ENCODE peak calls at places on chromosomes 12 and 14, in nine cellular contexts. V, P, O, E, H, A, X, M and Q are unnamed samples. For H3K4me1, the result is how much of the 10 kb centered on the place peaks cover.

GRCh38 chr14:101927859-101928258 is 36.5 kb upstream of the DYNC1H1 start:
- DNase-seq in V (peak), P (no peak), O (no peak), E (peak), H (peak), A (no peak), X (peak), M (no peak), Q (peak)

GRCh38 chr12:126358806-126359205 is 1293.6 kb downstream of the AACS start:
- DNase-seq in V (no peak), P (no peak), O (no peak), E (no peak), H (no peak), A (no peak), X (no peak), M (no peak), Q (no peak)

GRCh38 chr12:129870146-129870545 is 33.7 kb downstream of the TMEM132D start:
- DNase-seq in V (no peak), P (no peak), O (no peak), E (no peak), H (no peak), A (no peak), X (no peak), M (no peak), Q (no peak)

GRCh38 chr12:16949351-16949750 is 343.4 kb upstream of the LMO3 start:
- DNase-seq in V (no peak), P (peak), O (no peak), E (no peak), H (no peak), A (no peak), X (no peak), M (no peak), Q (no peak)

GRCh38 chr12:63400318-63400717 is 249.3 kb upstream of the AVPR1A start:
- DNase-seq in V (no peak), P (no peak), O (no peak), E (no peak), H (no peak), A (no peak), X (no peak), M (no peak), Q (no peak)

GRCh38 chr14:31692376-31692781 is 131.2 kb downstream of the NUBPL start:
- DNase-seq in V (no peak), P (no peak), O (no peak), E (no peak), H (no peak), A (no peak), X (no peak), M (no peak), Q (no peak)

GRCh38 chr12:104569348-104570173 is 112.8 kb downstream of the CHST11 start:
- DNase-seq in V (no peak), P (no peak), O (peak), E (no peak), H (peak), A (peak), X (no peak), M (peak), Q (no peak)

GRCh38 chr12:104513681-104514080 is 56.9 kb downstream of the CHST11 start:
- DNase-seq in V (no peak), P (peak), O (no peak), E (no peak), H (no peak), A (no peak), X (no peak), M (no peak), Q (no peak)

GRCh38 chr12:5989621-5990020 is 44.6 kb upstream of the ANO2 start:
- DNase-seq in V (no peak), P (no peak), O (no peak), E (no peak), H (no peak), A (no peak), X (no peak), M (no peak), Q (no peak)

GRCh38 chr12:74415633-74416032 is 122.0 kb upstream of the ATXN7L3B start:
- DNase-seq in V (no peak), P (peak), O (peak), E (peak), H (no peak), A (no peak), X (no peak), M (no peak), Q (peak)

GRCh38 chr12:97924122-97924521 is 461.5 kb downstream of the RMST start:
- DNase-seq in V (no peak), P (no peak), O (no peak), E (peak), H (no peak), A (no peak), X (no peak), M (no peak), Q (no peak)

GRCh38 chr14:31097081-31097480 is 70.9 kb upstream of the STRN3 start:
- DNase-seq in V (no peak), P (no peak), O (no peak), E (no peak), H (no peak), A (no peak), X (no peak), M (no peak), Q (no peak)

GRCh38 chr12:45166056-45166455 is 49.8 kb upstream of the ANO6 start:
- DNase-seq in V (no peak), P (no peak), O (no peak), E (no peak), H (no peak), A (no peak), X (no peak), M (no peak), Q (no peak)

GRCh38 chr12:85424581-85425348 is 144.7 kb downstream of the ALX1 start:
- DNase-seq in V (no peak), P (no peak), O (peak), E (no peak), H (peak), A (no peak), X (no peak), M (no peak), Q (peak)

DNA sequence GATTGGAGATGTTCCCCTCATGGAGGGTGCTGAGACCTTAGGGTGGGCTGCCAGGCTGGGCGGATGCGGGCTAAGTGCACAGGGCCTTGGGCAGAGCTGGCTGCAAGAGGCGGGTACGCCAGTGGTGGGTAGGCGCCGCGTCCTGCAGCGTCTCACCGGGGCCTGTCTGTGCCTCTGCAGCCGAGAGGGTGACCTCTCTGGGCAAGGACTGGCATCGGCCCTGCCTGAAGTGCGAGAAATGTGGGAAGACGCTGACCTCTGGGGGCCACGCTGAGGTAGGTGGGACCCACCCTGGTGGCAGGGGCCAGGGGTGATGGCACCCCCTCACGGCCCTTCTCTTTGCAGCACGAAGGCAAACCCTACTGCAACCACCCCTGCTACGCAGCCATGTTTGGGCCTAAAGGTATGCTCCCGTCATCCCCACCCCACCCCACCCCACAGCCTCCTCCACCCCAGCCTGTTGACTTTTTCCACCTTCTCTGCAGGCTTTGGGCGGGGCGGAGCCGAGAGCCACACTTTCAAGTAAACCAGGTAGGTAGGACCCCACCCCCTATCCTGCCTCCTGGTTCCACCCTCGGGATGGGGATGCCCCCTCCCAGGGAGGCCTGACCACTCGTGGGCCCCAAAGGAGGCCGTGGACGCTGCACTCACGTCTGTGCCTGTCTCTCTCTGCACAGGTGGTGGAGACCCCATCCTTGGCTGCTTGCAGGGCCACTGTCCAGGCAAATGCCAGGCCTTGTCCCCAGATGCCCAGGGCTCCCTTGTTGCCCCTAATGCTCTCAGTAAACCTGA is 1.5 kb downstream of the CRIP1 start:
- DNase-seq in V (peak), P (no peak), O (no peak), E (no peak), H (no peak), A (peak), X (peak), M (no peak), Q (no peak)
- H3K4me1 ChIP-seq in V (half or more), P (under half), O (under half), E (under half), H (half or more), A (half or more), X (under half), M (half or more), Q (under half)

GRCh38 chr14:51331651-51332367 is 91.8 kb downstream of the TMX1 start:
- DNase-seq in V (no peak), P (no peak), O (no peak), E (no peak), H (no peak), A (no peak), X (no peak), M (no peak), Q (no peak)
- H3K4me1 ChIP-seq in V (under half), P (under half), O (under half), E (half or more), H (under half), A (under half), X (under half), M (under half), Q (under half)

GRCh38 chr14:103536693-103537092 is 7.7 kb downstream of the TRMT61A start:
- DNase-seq in V (no peak), P (no peak), O (no peak), E (no peak), H (no peak), A (no peak), X (no peak), M (no peak), Q (no peak)
- H3K4me1 ChIP-seq in V (under half), P (under half), O (under half), E (under half), H (half or more), A (under half), X (under half), M (under half), Q (under half)

DNA sequence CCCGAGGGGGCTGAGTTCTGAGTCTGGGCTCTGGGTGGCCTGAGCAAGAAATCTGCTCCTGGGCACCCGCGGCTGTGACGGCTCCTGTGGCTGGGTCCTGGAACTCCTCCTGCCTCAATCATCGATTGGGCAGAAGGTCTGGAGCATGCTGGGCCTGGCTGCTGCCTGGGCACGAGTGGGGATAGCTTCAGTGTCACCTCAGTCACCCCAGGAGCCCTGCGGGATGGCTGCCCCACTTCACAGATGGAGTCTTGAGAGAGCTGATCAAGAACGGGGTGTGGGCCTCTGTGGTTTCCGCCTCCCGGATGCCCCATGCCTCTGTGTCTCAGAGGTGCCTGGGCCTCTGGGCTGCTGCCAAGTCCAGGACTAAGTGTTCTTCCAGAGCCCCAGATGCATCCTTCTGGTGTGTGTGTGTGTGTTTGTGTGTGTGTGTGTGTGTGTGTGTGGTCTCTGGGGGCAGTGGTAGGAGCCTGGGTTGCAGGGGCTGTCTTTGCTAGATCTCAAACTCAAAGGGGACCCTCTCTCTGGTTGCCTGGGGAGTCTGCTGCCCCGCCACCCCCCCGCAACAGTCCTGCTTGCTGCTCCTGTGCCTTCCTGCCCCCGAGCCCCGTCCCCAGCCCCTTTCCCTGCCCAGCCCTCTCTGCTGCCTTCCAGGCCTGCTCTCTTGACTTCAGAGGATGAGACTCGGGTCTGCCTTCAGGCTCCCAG is 185.5 kb upstream of the C14orf180 start:
- DNase-seq in V (peak), P (no peak), O (peak), E (no peak), H (peak), A (peak), X (peak), M (peak), Q (peak)
- H3K4me1 ChIP-seq in V (half or more), P (under half), O (half or more), E (under half), H (under half), A (half or more), X (under half), M (half or more), Q (under half)

GRCh38 chr14:52360831-52361230 is 46.7 kb downstream of the PTGER2 start:
- DNase-seq in V (no peak), P (no peak), O (no peak), E (no peak), H (peak), A (no peak), X (no peak), M (no peak), Q (peak)

GRCh38 chr14:52366796-52367315 is 52.7 kb downstream of the PTGER2 start:
- DNase-seq in V (no peak), P (no peak), O (no peak), E (no peak), H (no peak), A (no peak), X (no peak), M (no peak), Q (no peak)

GRCh38 chr14:52365071-52365470 is 51.0 kb downstream of the PTGER2 start:
- DNase-seq in V (no peak), P (no peak), O (no peak), E (no peak), H (no peak), A (no peak), X (no peak), M (no peak), Q (no peak)

GRCh38 chr14:52363001-52363704 is 49.0 kb downstream of the PTGER2 start:
- DNase-seq in V (no peak), P (no peak), O (no peak), E (no peak), H (no peak), A (no peak), X (no peak), M (no peak), Q (no peak)

DNA sequence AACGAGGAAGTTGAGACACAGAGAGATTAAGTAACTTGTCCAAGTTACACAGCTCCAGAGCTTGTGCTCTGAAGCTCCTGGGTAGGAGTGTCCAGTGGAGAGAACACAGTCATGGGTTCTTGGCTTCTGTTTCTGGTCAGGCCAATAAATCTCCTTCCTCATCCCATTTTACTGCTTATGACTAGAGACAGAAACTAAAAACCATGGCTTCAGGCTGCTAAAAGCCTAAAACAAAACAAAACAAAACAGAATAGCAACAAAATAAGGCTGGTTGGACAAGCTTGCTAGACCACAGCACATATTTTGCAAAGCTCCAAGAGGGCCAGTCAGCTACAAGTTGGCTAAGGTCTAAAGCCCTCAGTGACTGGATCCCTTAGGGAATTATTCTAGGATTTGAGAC is 49.9 kb downstream of the PTGER2 start:
- DNase-seq in V (no peak), P (no peak), O (no peak), E (no peak), H (no peak), A (no peak), X (no peak), M (no peak), Q (no peak)
- H3K4me1 ChIP-seq in V (under half), P (under half), O (under half), E (under half), H (under half), A (under half), X (under half), M (under half), Q (under half)

GRCh38 chr14:100472491-100472890 is 114.7 kb downstream of the BEGAIN start:
- DNase-seq in V (no peak), P (no peak), O (no peak), E (no peak), H (no peak), A (no peak), X (no peak), M (no peak), Q (no peak)
- H3K4me1 ChIP-seq in V (under half), P (under half), O (under half), E (under half), H (under half), A (under half), X (under half), M (under half), Q (under half)

GRCh38 chr14:105529506-105530445 is 3.4 kb downstream of the TMEM121 start:
- DNase-seq in V (no peak), P (no peak), O (peak), E (no peak), H (peak), A (no peak), X (no peak), M (no peak), Q (peak)

GRCh38 chr14:105527381-105528196 is 1.2 kb downstream of the TMEM121 start:
- DNase-seq in V (no peak), P (no peak), O (no peak), E (no peak), H (no peak), A (no peak), X (no peak), M (no peak), Q (peak)

GRCh38 chr14:105528197-105528858 is 1.9 kb downstream of the TMEM121 start:
- DNase-seq in V (peak), P (peak), O (peak), E (peak), H (peak), A (peak), X (peak), M (peak), Q (peak)

GRCh38 chr14:105530446-105531087 is 4.2 kb downstream of the TMEM121 start:
- DNase-seq in V (no peak), P (no peak), O (no peak), E (no peak), H (no peak), A (no peak), X (no peak), M (no peak), Q (no peak)

GRCh38 chr14:105528859-105529505 is 2.6 kb downstream of the TMEM121 start:
- DNase-seq in V (no peak), P (no peak), O (no peak), E (no peak), H (no peak), A (no peak), X (no peak), M (no peak), Q (peak)
- H3K4me1 ChIP-seq in V (under half), P (under half), O (under half), E (under half), H (under half), A (under half), X (under half), M (under half), Q (under half)

GRCh38 chr12:58313091-58313855 is 371.9 kb downstream of the ATP23 start:
- DNase-seq in V (no peak), P (no peak), O (no peak), E (peak), H (no peak), A (no peak), X (no peak), M (no peak), Q (no peak)

GRCh38 chr12:58310828-58311273 is 369.5 kb downstream of the ATP23 start:
- DNase-seq in V (no peak), P (no peak), O (no peak), E (peak), H (no peak), A (no peak), X (no peak), M (no peak), Q (peak)

GRCh38 chr12:58309806-58310205 is 368.4 kb downstream of the ATP23 start:
- DNase-seq in V (no peak), P (no peak), O (no peak), E (peak), H (no peak), A (no peak), X (no peak), M (no peak), Q (no peak)

GRCh38 chr12:58306266-58306995 is 365.1 kb downstream of the ATP23 start:
- DNase-seq in V (no peak), P (no peak), O (no peak), E (peak), H (no peak), A (no peak), X (no peak), M (no peak), Q (no peak)

DNA sequence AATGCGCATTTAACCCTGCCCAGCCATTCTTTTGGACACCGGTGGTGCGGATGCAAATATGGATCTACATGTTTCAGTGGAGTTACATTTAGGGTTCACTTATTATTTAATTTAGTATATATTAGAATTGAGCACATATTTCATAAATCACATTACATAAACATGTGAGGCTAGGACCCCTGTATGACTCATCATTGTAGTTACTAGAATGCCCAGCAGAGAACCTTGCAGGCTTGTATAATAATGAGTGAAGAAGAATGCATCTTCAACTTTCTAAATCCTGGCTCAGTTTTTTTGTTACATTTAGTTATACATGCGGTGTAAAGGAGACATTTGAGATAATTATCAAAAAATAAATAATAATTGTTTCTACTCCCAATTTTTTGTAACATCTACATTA is 369.0 kb downstream of the ATP23 start:
- DNase-seq in V (no peak), P (no peak), O (no peak), E (peak), H (no peak), A (no peak), X (no peak), M (no peak), Q (peak)
- H3K4me1 ChIP-seq in V (under half), P (under half), O (under half), E (under half), H (under half), A (under half), X (under half), M (under half), Q (under half)

DNA sequence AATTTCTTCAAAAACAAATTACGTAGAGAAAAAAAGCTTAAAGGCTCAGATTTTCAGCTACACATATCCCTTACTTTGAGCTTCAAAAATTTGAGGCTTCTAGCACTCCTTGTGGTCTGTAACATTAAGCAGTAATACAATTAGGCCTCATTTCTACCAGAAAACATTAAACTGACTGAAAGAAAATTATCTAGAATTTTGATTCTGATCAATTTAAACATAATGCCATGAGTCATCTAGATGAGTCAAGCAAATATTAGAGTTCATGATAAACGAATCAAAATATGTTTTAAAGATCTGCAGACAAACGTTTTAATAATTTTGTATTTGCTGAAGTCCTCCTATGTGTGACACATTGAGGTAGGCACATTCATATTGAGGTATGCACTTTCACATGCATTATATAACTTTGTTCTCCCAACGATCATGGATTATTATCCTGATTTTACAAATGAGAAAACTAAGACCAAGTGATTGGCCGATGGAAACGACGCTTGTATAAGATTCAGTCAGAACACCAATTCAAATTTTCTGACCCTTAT is 4.3 kb downstream of the OSBPL8 start:
- DNase-seq in V (no peak), P (no peak), O (peak), E (no peak), H (no peak), A (no peak), X (no peak), M (no peak), Q (no peak)
- H3K4me1 ChIP-seq in V (half or more), P (under half), O (half or more), E (under half), H (half or more), A (half or more), X (half or more), M (half or more), Q (under half)